ENCODE peak calls at places on chromosomes 2 and 18, in ten cellular contexts. J, R, L, U, P, H, X, F, D and Y are unnamed samples.

GRCh38 chr2:12083081-12083569 is 336.7 kb downstream of the LPIN1 start:
- DNase-seq in J (no peak), R (no peak), L (no peak), U (no peak), P (no peak), H (no peak), X (no peak), F (no peak), D (peak), Y (no peak)

GRCh38 chr2:30164131-30164925 is 17.5 kb downstream of the YPEL5 start:
- DNase-seq in J (no peak), R (no peak), L (peak), U (no peak), P (no peak), H (no peak), X (no peak), F (peak), D (no peak), Y (no peak)

GRCh38 chr2:21042958-21043743 is 722 bp downstream of the APOB start:
- DNase-seq in J (peak), R (peak), L (peak), U (peak), P (peak), H (peak), X (peak), F (peak), D (peak), Y (peak)

GRCh38 chr18:57585421-57585820 is 1.1 kb downstream of the FECH start:
- DNase-seq in J (no peak), R (no peak), L (no peak), U (no peak), P (peak), H (peak), X (no peak), F (peak), D (peak), Y (peak)

GRCh38 chr2:134426721-134427120 is 172.8 kb downstream of the MGAT5 start:
- DNase-seq in J (no peak), R (no peak), L (no peak), U (no peak), P (no peak), H (no peak), X (no peak), F (no peak), D (no peak), Y (no peak)

GRCh38 chr2:239193426-239193825 is 207.4 kb downstream of the HDAC4 start:
- DNase-seq in J (no peak), R (peak), L (peak), U (no peak), P (peak), H (no peak), X (no peak), F (no peak), D (peak), Y (peak)

GRCh38 chr2:1047485-1047884 is 96.8 kb downstream of the SNTG2 start:
- DNase-seq in J (no peak), R (no peak), L (peak), U (no peak), P (no peak), H (peak), X (peak), F (peak), D (no peak), Y (no peak)

GRCh38 chr2:144715992-144716391 is 196.1 kb upstream of the ZEB2 start:
- DNase-seq in J (no peak), R (no peak), L (no peak), U (no peak), P (no peak), H (no peak), X (no peak), F (no peak), D (no peak), Y (no peak)

GRCh38 chr2:46534589-46534988 is 55.2 kb downstream of the TMEM247 start:
- DNase-seq in J (no peak), R (no peak), L (no peak), U (peak), P (no peak), H (no peak), X (no peak), F (no peak), D (no peak), Y (no peak)

GRCh38 chr2:965640-966147 is 15.0 kb downstream of the SNTG2 start:
- DNase-seq in J (no peak), R (no peak), L (no peak), U (no peak), P (no peak), H (no peak), X (no peak), F (no peak), D (no peak), Y (no peak)

GRCh38 chr2:152875832-152876669 is 157.6 kb downstream of the ARL6IP6 start:
- DNase-seq in J (no peak), R (no peak), L (no peak), U (no peak), P (no peak), H (no peak), X (no peak), F (peak), D (no peak), Y (no peak)

GRCh38 chr2:177419274-177419673 is 26.7 kb downstream of the AGPS start:
- DNase-seq in J (peak), R (no peak), L (peak), U (no peak), P (no peak), H (peak), X (no peak), F (peak), D (no peak), Y (no peak)

GRCh38 chr2:157839822-157840221 is 36.3 kb downstream of the ACVR1 start:
- DNase-seq in J (no peak), R (no peak), L (no peak), U (no peak), P (no peak), H (no peak), X (no peak), F (no peak), D (no peak), Y (no peak)

GRCh38 chr2:159982270-159982669 is 80.1 kb downstream of the PLA2R1 start:
- DNase-seq in J (no peak), R (peak), L (peak), U (no peak), P (no peak), H (peak), X (no peak), F (peak), D (no peak), Y (no peak)

GRCh38 chr2:70789304-70790078 is 952 bp downstream of the FIGLA start:
- DNase-seq in J (no peak), R (peak), L (peak), U (peak), P (peak), H (peak), X (peak), F (peak), D (peak), Y (peak)

GRCh38 chr2:189830510-189830909 is 46.3 kb downstream of the PMS1 start:
- DNase-seq in J (no peak), R (no peak), L (no peak), U (no peak), P (no peak), H (no peak), X (no peak), F (no peak), D (no peak), Y (no peak)

GRCh38 chr2:48504647-48505327 is 25.2 kb upstream of the STON1 start:
- DNase-seq in J (no peak), R (no peak), L (peak), U (no peak), P (no peak), H (peak), X (peak), F (peak), D (no peak), Y (no peak)

GRCh38 chr2:219252084-219252483 is 959 bp upstream of the TUBA4B start:
- DNase-seq in J (no peak), R (no peak), L (no peak), U (no peak), P (no peak), H (no peak), X (no peak), F (no peak), D (no peak), Y (peak)

GRCh38 chr2:176188969-176189665 is 649 bp downstream of the HOXD1 start:
- DNase-seq in J (no peak), R (no peak), L (peak), U (no peak), P (no peak), H (no peak), X (no peak), F (no peak), D (no peak), Y (no peak)

GRCh38 chr18:58044370-58045264 is 591 bp downstream of the NEDD4L start:
- DNase-seq in J (no peak), R (peak), L (peak), U (peak), P (peak), H (peak), X (peak), F (peak), D (no peak), Y (peak)

GRCh38 chr18:11237066-11237465 is 87.7 kb upstream of the PIEZO2 start:
- DNase-seq in J (no peak), R (no peak), L (no peak), U (no peak), P (no peak), H (no peak), X (no peak), F (no peak), D (no peak), Y (no peak)

GRCh38 chr18:45519881-45520280 is 95.4 kb upstream of the SLC14A2 start:
- DNase-seq in J (no peak), R (no peak), L (no peak), U (no peak), P (no peak), H (peak), X (no peak), F (peak), D (no peak), Y (no peak)

GRCh38 chr2:59462418-59463197 is 1090.8 kb downstream of the BCL11A start:
- DNase-seq in J (no peak), R (no peak), L (no peak), U (no peak), P (no peak), H (no peak), X (no peak), F (no peak), D (no peak), Y (no peak)

GRCh38 chr2:25335971-25336370 is 5.8 kb downstream of the DNMT3A start:
- DNase-seq in J (no peak), R (no peak), L (no peak), U (no peak), P (no peak), H (no peak), X (no peak), F (no peak), D (no peak), Y (no peak)

GRCh38 chr2:53210538-53210937 is 557.1 kb upstream of the CHAC2 start:
- DNase-seq in J (no peak), R (no peak), L (no peak), U (no peak), P (no peak), H (no peak), X (no peak), F (no peak), D (no peak), Y (peak)

GRCh38 chr2:151716721-151717120 is 17.6 kb downstream of the NEB start:
- DNase-seq in J (no peak), R (no peak), L (peak), U (no peak), P (no peak), H (peak), X (no peak), F (peak), D (no peak), Y (no peak)

GRCh38 chr2:231810905-231811304 is 24.7 kb downstream of the COPS7B start:
- DNase-seq in J (no peak), R (no peak), L (peak), U (no peak), P (no peak), H (peak), X (peak), F (peak), D (no peak), Y (no peak)

GRCh38 chr18:79718126-79718525 is 38.5 kb downstream of the CTDP1 start:
- DNase-seq in J (no peak), R (no peak), L (no peak), U (no peak), P (no peak), H (no peak), X (no peak), F (no peak), D (no peak), Y (no peak)

GRCh38 chr2:219611866-219612604 is 14.4 kb downstream of the STK11IP start:
- DNase-seq in J (no peak), R (no peak), L (no peak), U (no peak), P (no peak), H (no peak), X (no peak), F (no peak), D (no peak), Y (no peak)

GRCh38 chr2:159249955-159250723 is 36.4 kb downstream of the WDSUB1 start:
- DNase-seq in J (no peak), R (peak), L (peak), U (no peak), P (peak), H (peak), X (peak), F (peak), D (peak), Y (peak)

GRCh38 chr2:100011272-100011711 is 131.1 kb downstream of the AFF3 start:
- DNase-seq in J (peak), R (no peak), L (peak), U (no peak), P (no peak), H (peak), X (no peak), F (peak), D (no peak), Y (peak)

GRCh38 chr2:170324640-170325046 is 146.7 kb downstream of the MYO3B start:
- DNase-seq in J (no peak), R (no peak), L (peak), U (peak), P (peak), H (peak), X (peak), F (peak), D (peak), Y (peak)

GRCh38 chr2:127408004-127408806 is 10.0 kb upstream of the PROC start:
- DNase-seq in J (peak), R (peak), L (peak), U (peak), P (peak), H (peak), X (peak), F (peak), D (peak), Y (peak)

GRCh38 chr2:120287183-120288015 is 34.7 kb downstream of the RALB start:
- DNase-seq in J (peak), R (no peak), L (peak), U (peak), P (no peak), H (peak), X (peak), F (peak), D (no peak), Y (no peak)

GRCh38 chr2:144183744-144184143 is 336.2 kb downstream of the ZEB2 start:
- DNase-seq in J (peak), R (no peak), L (peak), U (peak), P (no peak), H (no peak), X (no peak), F (peak), D (no peak), Y (no peak)

GRCh38 chr2:43011142-43011491 is 215.3 kb downstream of the ZFP36L2 start:
- DNase-seq in J (no peak), R (no peak), L (no peak), U (no peak), P (no peak), H (no peak), X (no peak), F (no peak), D (no peak), Y (no peak)

GRCh38 chr2:28219736-28220364 is 172.8 kb upstream of the FOSL2 start:
- DNase-seq in J (no peak), R (no peak), L (no peak), U (no peak), P (no peak), H (no peak), X (no peak), F (peak), D (no peak), Y (no peak)

GRCh38 chr2:100193334-100193733 is 50.9 kb upstream of the AFF3 start:
- DNase-seq in J (no peak), R (no peak), L (no peak), U (no peak), P (no peak), H (no peak), X (no peak), F (peak), D (no peak), Y (no peak)

GRCh38 chr2:241802806-241803318 is 6.1 kb upstream of the NEU4 start:
- DNase-seq in J (no peak), R (peak), L (no peak), U (no peak), P (peak), H (no peak), X (no peak), F (no peak), D (no peak), Y (no peak)